ENCODE peak calls at places on chromosomes 12 and 14, in four cellular contexts. L, C, I and B are unnamed samples.

GRCh38 chr12:124424516-124424905 is 129.6 kb downstream of the RFLNA start:
- DNase-seq in C (no peak), L (no peak), I (no peak), B (no peak)

GRCh38 chr12:92145731-92146496 is at the start of gene BTG1:
- DNase-seq in I (peak; percentile 94), L (peak; percentile 99), C (peak; percentile 98), B (peak; percentile 70)

GRCh38 chr12:57832966-57833365 is 13.6 kb downstream of the CTDSP2 start:
- DNase-seq in I (no peak), C (no peak), L (no peak), B (no peak)

GRCh38 chr12:29158364-29158763 is 9.3 kb downstream of the FAR2 start:
- DNase-seq in C (no peak), L (no peak), I (no peak), B (no peak)

GRCh38 chr12:1553987-1554982 is 40.1 kb downstream of the FBXL14 start:
- DNase-seq in C (no peak), L (no peak), I (no peak), B (no peak)

GRCh38 chr14:91714805-91715204 is 17.1 kb downstream of the CATSPERB start:
- DNase-seq in L (no peak), I (no peak), C (no peak), B (no peak)

GRCh38 chr12:52280796-52281560 is 6.5 kb downstream of the KRT86 start:
- DNase-seq in I (peak; percentile 54), L (peak; percentile 97), C (peak; percentile 62), B (no peak)

GRCh38 chr12:62776997-62777396 is 158.0 kb downstream of the PPM1H start:
- DNase-seq in I (no peak), C (no peak), L (no peak), B (no peak)

GRCh38 chr14:87332001-87332400 is 661.0 kb downstream of the GALC start:
- DNase-seq in I (no peak), C (no peak), L (no peak), B (no peak)

GRCh38 chr12:29961231-29961630 is 177.5 kb upstream of the TMTC1 start:
- DNase-seq in C (no peak), L (no peak), I (no peak), B (no peak)

GRCh38 chr14:93648440-93649168 is 139.7 kb downstream of the PRIMA1 start:
- DNase-seq in I (peak; percentile 57), C (no peak), L (peak; percentile 70), B (no peak)

GRCh38 chr14:69803753-69804152 is 6.7 kb upstream of the SLC10A1 start:
- DNase-seq in L (peak; percentile 16), C (no peak), I (no peak), B (no peak)

GRCh38 chr12:106030210-106031175 is 108.3 kb downstream of the NUAK1 start:
- DNase-seq in L (peak; percentile 46), I (no peak), C (peak; percentile 42), B (no peak)

GRCh38 chr14:100783630-100784321 is 42.1 kb upstream of the MEG3 start:
- DNase-seq in C (no peak), I (no peak), L (no peak), B (no peak)

GRCh38 chr14:90830931-90831701 is 14.9 kb upstream of the TTC7B start:
- DNase-seq in L (no peak), C (no peak), I (no peak), B (no peak)

GRCh38 chr14:45181329-45181728 is 45.6 kb downstream of the FANCM start:
- DNase-seq in I (no peak), L (no peak), C (no peak), B (no peak)

GRCh38 chr12:119369907-119370546 is 35.5 kb downstream of the CCDC60 start:
- DNase-seq in L (no peak), C (no peak), I (no peak), B (no peak)

GRCh38 chr12:29782821-29783772 is 645 bp downstream of the TMTC1 start:
- DNase-seq in I (peak; percentile 69), C (peak; percentile 48), L (no peak), B (no peak)

GRCh38 chr12:125114365-125115141 is 49.3 kb downstream of the AACS start:
- DNase-seq in C (no peak), L (no peak), I (no peak), B (no peak)

GRCh38 chr12:21637985-21638891 is 19.4 kb downstream of the LDHB start:
- DNase-seq in L (no peak), C (no peak), I (no peak), B (no peak)

GRCh38 chr14:90453401-90453951 is 56.6 kb downstream of the CALM1 start:
- DNase-seq in I (no peak), L (no peak), C (peak; percentile 66), B (no peak)

GRCh38 chr14:90698379-90698869 is 117.8 kb downstream of the TTC7B start:
- DNase-seq in L (no peak), I (no peak), C (no peak), B (no peak)

GRCh38 chr14:38409081-38409705 is 153.3 kb upstream of the CLEC14A start:
- DNase-seq in I (no peak), L (no peak), C (no peak), B (no peak)

GRCh38 chr12:40819427-40820108 is 127.3 kb downstream of the CNTN1 start:
- DNase-seq in L (no peak), I (peak; percentile 23), C (peak; percentile 55), B (peak; percentile 12)

GRCh38 chr12:70353780-70354640 is 12.1 kb upstream of the KCNMB4 start:
- DNase-seq in I (no peak), C (no peak), L (no peak), B (no peak)

GRCh38 chr14:105838591-105839424 is 312.4 kb downstream of the TMEM121 start:
- DNase-seq in C (no peak), L (no peak), I (no peak), B (no peak)